ENCODE peak calls at places on chromosomes 12 and 14, in six cellular contexts. V is heart left ventricle, X is spleen, H is transverse colon, E is vagina, B is Peyer's patch. K is an unnamed sample. For H3K27me3, the result is how much of the 10 kb centered on the place peaks cover.

GRCh38 chr12:65986047-65986446 is 144.5 kb downstream of the LLPH start:
- DNase-seq in H (no peak), E (no peak), B (no peak), V (no peak), X (no peak), K (no peak)

GRCh38 chr12:104815935-104816334 is 142.2 kb downstream of the SLC41A2 start:
- DNase-seq in E (no peak), V (no peak), H (no peak), B (no peak), X (no peak), K (no peak)

GRCh38 chr12:67640863-67641262 is 7.7 kb upstream of the DYRK2 start:
- DNase-seq in V (no peak), X (no peak), B (no peak), H (no peak), E (no peak), K (no peak)

GRCh38 chr12:21026302-21026701 is 104.7 kb upstream of the SLCO1B1 start:
- DNase-seq in X (no peak), B (no peak), V (no peak), E (no peak), H (no peak), K (no peak)

GRCh38 chr12:88600272-88600671 is 20.0 kb upstream of the KITLG start:
- DNase-seq in H (no peak), X (no peak), V (no peak), B (no peak), E (no peak), K (no peak)

GRCh38 chr14:104219731-104220224 is 81.4 kb downstream of the KIF26A start:
- DNase-seq in X (peak), V (no peak), E (no peak), H (peak), B (no peak), K (no peak)

GRCh38 chr12:125530876-125531275 is 465.6 kb downstream of the AACS start:
- DNase-seq in V (no peak), B (no peak), H (no peak), E (no peak), X (no peak), K (no peak)

GRCh38 chr14:21192875-21193535 is 37.1 kb upstream of the OR5AU1 start:
- DNase-seq in H (no peak), E (no peak), V (no peak), B (no peak), X (no peak), K (no peak)

GRCh38 chr14:22179190-22179589 is 409.8 kb downstream of the DAD1 start:
- DNase-seq in H (no peak), B (no peak), E (no peak), V (no peak), X (no peak), K (no peak)

GRCh38 chr14:54867011-54867410 is 35.6 kb downstream of the GCH1 start:
- DNase-seq in E (no peak), V (no peak), B (no peak), X (no peak), H (no peak), K (no peak)

GRCh38 chr12:81296556-81297305 is 218.9 kb downstream of the ACSS3 start:
- DNase-seq in B (no peak), E (no peak), V (no peak), H (no peak), X (no peak), K (no peak)

GRCh38 chr12:105860556-105861207 is 278.1 kb downstream of the NUAK1 start:
- DNase-seq in X (no peak), V (no peak), H (no peak), B (no peak), E (no peak), K (no peak)

GRCh38 chr14:68417007-68417659 is 375.7 kb downstream of the ZFP36L1 start:
- DNase-seq in V (no peak), E (no peak), H (no peak), X (no peak), B (no peak), K (no peak)

GRCh38 chr12:111748867-111749266 is 17.9 kb upstream of the ALDH2 start:
- DNase-seq in X (no peak), E (no peak), H (no peak), V (no peak), B (no peak), K (peak)

GRCh38 chr12:43551971-43552559 is at the start of gene ADAMTS20:
- DNase-seq in X (no peak), H (no peak), V (no peak), B (no peak), E (no peak), K (no peak)

GRCh38 chr14:84202486-84202885 is 1327.5 kb upstream of the FLRT2 start:
- DNase-seq in X (no peak), E (no peak), V (no peak), B (no peak), H (no peak), K (no peak)

GRCh38 chr14:75690010-75690409 is 29.0 kb downstream of the TTLL5 start:
- DNase-seq in X (no peak), V (no peak), E (no peak), H (no peak), B (no peak), K (no peak)

GRCh38 chr12:108724054-108724889 is 7.0 kb downstream of the CORO1C start:
- DNase-seq in E (no peak), H (no peak), X (no peak), V (no peak), B (no peak), K (no peak)

GRCh38 chr12:119071638-119072231 is 90.4 kb downstream of the SRRM4 start:
- DNase-seq in E (no peak), X (no peak), V (no peak), B (no peak), H (no peak), K (no peak)

GRCh38 chr12:2769866-2770533 is 24.8 kb upstream of the FKBP4 start:
- DNase-seq in B (peak), V (no peak), H (peak), X (no peak), E (no peak), K (no peak)

GRCh38 chr12:110869035-110869434 is 22.2 kb downstream of the CCDC63 start:
- DNase-seq in E (no peak), X (no peak), H (no peak), B (no peak), V (no peak), K (no peak)

GRCh38 chr14:105858676-105859025 is 332.3 kb downstream of the TMEM121 start:
- DNase-seq in V (no peak), E (no peak), B (peak), H (peak), X (no peak), K (peak)

DNA sequence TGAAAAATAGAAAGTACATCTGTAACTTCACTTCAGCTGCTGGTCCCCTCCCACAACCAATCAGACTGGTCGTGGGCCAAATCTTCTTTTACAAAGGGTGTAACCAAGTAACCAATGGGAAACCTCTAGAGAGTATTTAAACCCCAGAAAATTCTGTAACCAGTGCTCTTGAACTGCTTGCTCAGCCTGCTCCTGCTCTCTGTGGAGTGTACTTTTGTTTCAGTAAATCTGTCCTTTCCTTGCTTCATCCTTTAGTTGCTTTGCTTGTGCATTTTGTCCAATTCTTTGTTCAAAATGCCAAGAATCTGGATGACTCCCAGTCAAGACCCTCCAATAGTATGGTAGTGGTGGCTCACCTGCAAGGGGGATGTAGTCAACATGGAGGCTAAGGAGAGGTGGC is 489.1 kb downstream of the FUT8 start:
- DNase-seq in X (no peak), V (no peak), H (no peak), E (no peak), B (no peak), K (no peak)
- TF ChIP-seq POLR2A in X (no peak), V (no peak), H (no peak), E (no peak), B (no peak), K (no peak)

GRCh38 chr12:124278389-124279101 is 16.3 kb upstream of the RFLNA start:
- DNase-seq in H (no peak), X (no peak), V (no peak), E (no peak), B (no peak), K (no peak)
- H3K27me3 ChIP-seq in H (under half), X (under half), V (under half), E (under half), B (under half), K (under half)

GRCh38 chr12:74446466-74446865 is 91.2 kb upstream of the ATXN7L3B start:
- DNase-seq in B (no peak), V (no peak), X (no peak), E (no peak), H (no peak), K (no peak)
- TF ChIP-seq POLR2A in B (no peak), V (no peak), X (no peak), E (no peak), H (no peak), K (no peak)

GRCh38 chr14:100714205-100714781 is 12.4 kb upstream of the DLK1 start:
- DNase-seq in X (no peak), B (no peak), E (no peak), H (no peak), V (no peak), K (peak)

GRCh38 chr14:100715332-100715731 is 11.4 kb upstream of the DLK1 start:
- DNase-seq in E (no peak), V (no peak), B (no peak), X (no peak), H (no peak), K (peak)

GRCh38 chr14:100717371-100717770 is 9.3 kb upstream of the DLK1 start:
- DNase-seq in B (no peak), E (no peak), H (no peak), X (no peak), V (no peak), K (no peak)

GRCh38 chr14:100713720-100714119 is 13.0 kb upstream of the DLK1 start:
- DNase-seq in V (no peak), X (no peak), H (no peak), E (no peak), B (no peak), K (no peak)

DNA sequence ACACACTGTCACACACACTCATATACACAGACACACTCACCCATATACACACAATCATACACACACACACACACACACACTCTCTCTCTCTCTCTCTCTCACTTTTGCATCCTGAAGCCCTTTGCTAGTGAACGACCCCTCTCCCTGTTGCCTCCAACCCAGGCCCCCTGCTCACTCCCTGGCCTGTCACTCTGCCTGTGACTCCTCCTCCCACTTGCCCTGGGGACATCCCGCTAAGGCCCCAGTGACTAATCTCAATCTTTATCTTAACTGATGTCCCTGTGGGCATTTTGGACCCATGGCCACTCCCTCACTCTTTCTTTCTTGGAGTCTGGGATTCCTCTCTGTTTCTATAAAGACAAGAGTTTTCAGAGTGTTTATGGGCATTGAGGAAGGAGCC is 10.9 kb upstream of the DLK1 start:
- DNase-seq in V (no peak), B (no peak), X (no peak), H (no peak), E (no peak), K (no peak)
- H3K27me3 ChIP-seq in V (under half), B (under half), X (under half), H (under half), E (under half), K (under half)

DNA sequence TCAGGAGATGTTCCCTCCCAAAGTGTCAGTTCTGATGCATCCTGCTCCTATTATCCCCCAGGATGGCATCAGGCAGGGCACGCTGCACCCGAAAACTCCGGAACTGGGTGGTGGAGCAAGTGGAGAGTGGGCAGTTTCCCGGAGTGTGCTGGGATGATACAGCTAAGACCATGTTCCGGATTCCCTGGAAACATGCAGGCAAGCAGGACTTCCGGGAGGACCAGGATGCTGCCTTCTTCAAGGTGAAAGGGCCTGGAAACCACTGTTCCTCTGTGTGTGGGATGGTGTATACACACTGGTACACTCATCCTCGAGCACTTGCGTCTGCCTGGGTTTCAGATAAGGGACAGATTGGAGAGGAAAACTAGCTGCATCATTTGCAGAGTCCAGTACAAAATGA is 1.0 kb downstream of the IRF9 start:
- DNase-seq in B (no peak), V (no peak), E (no peak), X (no peak), H (no peak), K (peak)
- TF ChIP-seq POLR2A in B (no peak), V (no peak), E (no peak), X (no peak), H (no peak), K (no peak)

DNA sequence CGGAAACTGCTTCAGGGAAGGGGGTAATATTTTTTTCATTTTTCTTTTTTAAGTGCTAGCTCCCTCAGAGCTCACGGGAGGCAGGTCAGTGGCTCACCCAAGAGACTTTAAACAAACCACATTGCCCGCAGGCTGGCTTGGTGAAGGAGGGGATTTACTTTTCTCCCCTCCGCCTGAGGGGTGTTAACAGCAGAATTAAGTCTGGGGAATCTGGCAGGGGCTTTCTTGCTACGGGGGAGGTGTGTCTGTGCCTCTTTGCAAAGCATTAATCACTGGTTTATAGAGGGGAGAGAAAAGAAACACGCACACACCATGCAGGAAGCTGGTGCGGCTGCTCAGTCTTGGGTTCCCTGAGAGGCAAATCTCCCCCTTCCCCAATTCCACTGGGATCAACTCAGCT is 26.2 kb upstream of the TBX3 start:
- DNase-seq in V (no peak), X (no peak), H (no peak), E (no peak), B (no peak), K (no peak)
- H3K27me3 ChIP-seq in V (under half), X (under half), H (under half), E (under half), B (under half), K (under half)

GRCh38 chr12:77488041-77488620 is 342.6 kb upstream of the NAV3 start:
- DNase-seq in X (no peak), E (no peak), H (no peak), B (no peak), V (no peak), K (no peak)

GRCh38 chr12:77485961-77486579 is 344.6 kb upstream of the NAV3 start:
- DNase-seq in H (no peak), X (no peak), E (no peak), B (no peak), V (no peak), K (no peak)
- TF ChIP-seq POLR2A in H (no peak), X (no peak), E (no peak), B (no peak), V (no peak), K (no peak)

GRCh38 chr12:94874086-94874985 is 129.2 kb downstream of the NDUFA12 start:
- DNase-seq in E (no peak), V (no peak), H (no peak), X (no peak), B (no peak), K (no peak)

GRCh38 chr12:94872671-94873367 is 130.7 kb downstream of the NDUFA12 start:
- DNase-seq in E (peak), H (no peak), X (peak), B (no peak), V (peak), K (no peak)

GRCh38 chr12:94873368-94874085 is 130.0 kb downstream of the NDUFA12 start:
- DNase-seq in E (no peak), X (peak), H (peak), B (no peak), V (no peak), K (no peak)

GRCh38 chr12:94874986-94875312 is 128.5 kb downstream of the NDUFA12 start:
- DNase-seq in V (no peak), H (no peak), X (no peak), E (no peak), B (no peak), K (peak)

GRCh38 chr12:94875525-94875924 is 128.0 kb downstream of the NDUFA12 start:
- DNase-seq in X (no peak), E (no peak), H (no peak), V (no peak), B (no peak), K (no peak)
- H3K27me3 ChIP-seq in X (under half), E (under half), H (half or more), V (under half), B (under half), K (under half)

GRCh38 chr12:57476162-57476992 is 3.3 kb downstream of the ARHGAP9 start:
- DNase-seq in X (peak), H (peak), V (no peak), E (no peak), B (peak), K (no peak)

GRCh38 chr12:57479043-57479375 is 657 bp downstream of the ARHGAP9 start:
- DNase-seq in E (no peak), X (peak), H (no peak), B (no peak), V (no peak), K (no peak)

GRCh38 chr12:57479376-57480115 is at the start of gene ARHGAP9:
- DNase-seq in X (peak), B (peak), V (no peak), H (no peak), E (no peak), K (peak)

GRCh38 chr12:57476993-57477709 is 2.5 kb downstream of the ARHGAP9 start:
- DNase-seq in H (no peak), V (no peak), B (no peak), E (no peak), X (peak), K (no peak)

DNA sequence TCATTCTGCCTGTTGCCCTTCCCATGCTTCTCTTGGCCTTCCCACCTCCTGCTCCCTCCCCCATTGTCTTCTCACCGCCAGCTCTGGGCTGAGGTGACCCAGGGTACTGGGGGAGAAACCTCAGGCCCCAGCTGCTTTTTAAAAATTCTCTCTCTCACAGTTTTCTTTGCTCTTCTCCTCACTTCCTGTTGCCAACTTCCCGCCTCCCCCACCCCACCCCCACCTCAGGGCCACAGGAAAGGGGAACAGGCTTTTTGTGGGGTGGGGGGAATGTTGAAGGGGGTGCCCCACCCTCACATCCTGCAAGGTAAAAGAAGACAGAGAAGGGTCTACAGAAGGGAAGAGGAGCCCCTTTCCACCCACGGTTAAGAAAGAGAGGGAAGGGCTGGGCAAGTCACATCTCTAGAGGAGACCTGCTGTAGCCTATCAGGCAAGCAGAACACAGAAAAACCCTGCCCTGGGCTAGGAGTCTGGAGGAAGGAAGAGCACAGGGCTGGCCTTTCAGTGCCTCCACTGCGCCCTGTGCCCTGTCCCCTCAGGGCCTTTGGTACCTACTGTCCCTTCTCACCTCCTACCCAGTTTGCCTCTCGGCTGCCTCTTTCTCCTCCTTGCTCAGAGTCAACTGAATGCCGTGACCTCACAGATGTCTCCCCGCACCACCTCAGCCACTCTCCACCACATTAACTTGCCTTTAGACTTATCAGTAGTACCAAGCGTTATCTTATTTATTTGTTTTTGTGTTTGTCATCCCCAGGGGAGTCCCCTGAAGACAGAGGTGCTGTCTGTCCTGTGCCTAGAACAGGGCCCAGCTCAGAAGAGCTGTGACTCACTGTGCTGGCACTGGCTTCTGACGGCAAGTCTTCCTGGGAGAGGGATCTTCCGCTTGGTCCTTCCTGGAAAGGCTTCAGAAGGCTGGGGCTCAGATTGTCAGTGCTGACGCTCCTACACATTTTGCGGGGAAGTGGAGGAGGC is 1.7 kb downstream of the ARHGAP9 start:
- DNase-seq in E (no peak), H (no peak), B (peak), X (peak), V (no peak), K (peak)
- TF ChIP-seq POLR2A in E (no peak), H (no peak), B (no peak), X (no peak), V (no peak), K (no peak)

GRCh38 chr12:114480309-114481199 is 74.6 kb upstream of the TBX5 start:
- DNase-seq in V (no peak), E (no peak), H (no peak), X (no peak), B (no peak), K (no peak)
- H3K27me3 ChIP-seq in V (under half), E (under half), H (half or more), X (half or more), B (under half), K (half or more)

K was measured in adrenal gland.